ENCODE peak calls at places on chromosome 7, in eight cellular contexts. N is pancreas, R is PC-9, J is esophagus muscularis mucosa, S is prostate gland, P is endothelial cell of umbilical vein, F is IMR-90, Z is WERI-Rb-1. L is an unnamed sample. For H3K27me3, the result is how much of the 10 kb centered on the place peaks cover.

GRCh38 chr7:87199241-87199640 is 20.3 kb downstream of the TMEM243 start:
- DNase-seq in N (no peak), R (no peak), J (no peak), S (no peak), P (no peak), F (no peak), Z (no peak), L (no peak)

GRCh38 chr7:81367335-81367801 is 402.5 kb downstream of the HGF start:
- DNase-seq in N (no peak), R (no peak), J (no peak), S (no peak), P (peak), F (peak), Z (no peak), L (peak)

GRCh38 chr7:128917061-128917460 is 6.6 kb upstream of the KCP start:
- DNase-seq in N (no peak), R (no peak), J (no peak), S (no peak), P (no peak), F (no peak), Z (no peak), L (no peak)

GRCh38 chr7:97313900-97314299 is 196.4 kb downstream of the SDHAF3 start:
- DNase-seq in N (no peak), R (no peak), J (no peak), S (no peak), P (no peak), F (no peak), Z (no peak), L (no peak)

GRCh38 chr7:90239050-90239449 is 5.9 kb upstream of the CFAP69 start:
- DNase-seq in N (no peak), R (no peak), J (no peak), S (no peak), P (no peak), F (no peak), Z (peak), L (no peak)

GRCh38 chr7:139426258-139427028 is 57.0 kb downstream of the KLRG2 start:
- DNase-seq in N (no peak), R (no peak), J (no peak), S (no peak), P (no peak), F (no peak), Z (no peak), L (no peak)

GRCh38 chr7:106313966-106314365 is 29.2 kb upstream of the NAMPT start:
- DNase-seq in N (no peak), R (no peak), J (no peak), S (no peak), P (no peak), F (no peak), Z (no peak), L (no peak)

GRCh38 chr7:107152011-107152410 is 16.8 kb upstream of the HBP1 start:
- DNase-seq in N (no peak), R (peak), J (no peak), S (no peak), P (no peak), F (peak), Z (no peak), L (peak)

GRCh38 chr7:48168159-48168558 is 3.1 kb upstream of the ABCA13 start:
- DNase-seq in N (no peak), R (peak), J (no peak), S (no peak), P (peak), F (peak), Z (no peak), L (no peak)

GRCh38 chr7:153413199-153413539 is 639.0 kb upstream of the DPP6 start:
- DNase-seq in N (no peak), R (no peak), J (no peak), S (no peak), P (no peak), F (no peak), Z (no peak), L (no peak)

GRCh38 chr7:143040209-143040710 is 11.9 kb upstream of the OR6V1 start:
- DNase-seq in N (no peak), R (no peak), J (no peak), S (no peak), P (no peak), F (no peak), Z (no peak), L (no peak)

GRCh38 chr7:116592041-116592355 is 67.2 kb downstream of the CAV1 start:
- DNase-seq in N (no peak), R (no peak), J (no peak), S (no peak), P (no peak), F (no peak), Z (no peak), L (no peak)

GRCh38 chr7:77537595-77538185 is 595 bp downstream of the PTPN12 start:
- DNase-seq in N (peak), R (no peak), J (no peak), S (peak), P (no peak), F (no peak), Z (peak), L (no peak)

GRCh38 chr7:10908600-10908999 is 65.1 kb upstream of the PHF14 start:
- DNase-seq in N (no peak), R (no peak), J (no peak), S (no peak), P (no peak), F (no peak), Z (no peak), L (no peak)

GRCh38 chr7:46752881-46753366 is 829.0 kb downstream of the TNS3 start:
- DNase-seq in N (no peak), R (peak), J (no peak), S (no peak), P (peak), F (peak), Z (no peak), L (peak)

GRCh38 chr7:64945481-64945756 is 42.3 kb downstream of the ZNF273 start:
- DNase-seq in N (no peak), R (no peak), J (no peak), S (no peak), P (no peak), F (no peak), Z (no peak), L (no peak)

GRCh38 chr7:467393-467828 is 52.2 kb downstream of the PDGFA start:
- DNase-seq in N (no peak), R (no peak), J (no peak), S (no peak), P (no peak), F (no peak), Z (no peak), L (no peak)

GRCh38 chr7:151784843-151785680 is 91.9 kb downstream of the PRKAG2 start:
- DNase-seq in N (peak), R (no peak), J (no peak), S (no peak), P (no peak), F (no peak), Z (no peak), L (no peak)

GRCh38 chr7:151783958-151784575 is 92.8 kb downstream of the PRKAG2 start:
- DNase-seq in N (peak), R (no peak), J (no peak), S (no peak), P (no peak), F (no peak), Z (no peak), L (no peak)

GRCh38 chr7:151780626-151781025 is 96.3 kb downstream of the PRKAG2 start:
- DNase-seq in N (no peak), R (no peak), J (no peak), S (peak), P (peak), F (peak), Z (peak), L (no peak)

GRCh38 chr7:151781161-151781845 is 95.6 kb downstream of the PRKAG2 start:
- DNase-seq in N (peak), R (no peak), J (no peak), S (no peak), P (no peak), F (no peak), Z (no peak), L (no peak)

GRCh38 chr7:151782598-151783448 is 94.1 kb downstream of the PRKAG2 start:
- DNase-seq in N (peak), R (peak), J (peak), S (peak), P (peak), F (peak), Z (peak), L (no peak)
- H3K4me3 ChIP-seq in N (no peak), R (peak), J (peak), S (no peak), P (no peak), F (peak), Z (peak), L (peak)

DNA sequence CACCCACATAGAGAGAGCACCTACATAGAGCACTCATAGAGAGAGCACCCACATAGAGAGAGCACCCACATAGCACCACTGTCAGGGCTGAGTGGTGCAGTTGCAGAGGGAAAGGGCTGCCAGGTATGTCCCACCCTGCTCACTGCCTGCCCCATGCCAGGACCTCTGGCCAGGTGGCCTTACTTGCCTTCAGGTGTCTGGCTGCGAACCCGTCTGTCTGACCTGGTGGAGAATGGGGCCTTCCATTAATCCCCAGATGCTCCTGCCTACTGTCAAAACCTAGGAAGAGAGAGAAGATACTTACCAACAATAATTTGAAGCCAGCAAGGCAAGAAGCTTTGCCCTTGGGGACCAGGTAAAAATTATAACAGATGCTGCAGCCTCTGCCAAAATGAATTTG is 51.1 kb downstream of the INSIG1 start:
- DNase-seq in N (peak), R (no peak), J (no peak), S (no peak), P (no peak), F (no peak), Z (no peak), L (no peak)
- H3K27me3 ChIP-seq in N (under half), R (half or more), J (under half), S (under half), P (under half), F (under half), Z (under half), L (under half)

DNA sequence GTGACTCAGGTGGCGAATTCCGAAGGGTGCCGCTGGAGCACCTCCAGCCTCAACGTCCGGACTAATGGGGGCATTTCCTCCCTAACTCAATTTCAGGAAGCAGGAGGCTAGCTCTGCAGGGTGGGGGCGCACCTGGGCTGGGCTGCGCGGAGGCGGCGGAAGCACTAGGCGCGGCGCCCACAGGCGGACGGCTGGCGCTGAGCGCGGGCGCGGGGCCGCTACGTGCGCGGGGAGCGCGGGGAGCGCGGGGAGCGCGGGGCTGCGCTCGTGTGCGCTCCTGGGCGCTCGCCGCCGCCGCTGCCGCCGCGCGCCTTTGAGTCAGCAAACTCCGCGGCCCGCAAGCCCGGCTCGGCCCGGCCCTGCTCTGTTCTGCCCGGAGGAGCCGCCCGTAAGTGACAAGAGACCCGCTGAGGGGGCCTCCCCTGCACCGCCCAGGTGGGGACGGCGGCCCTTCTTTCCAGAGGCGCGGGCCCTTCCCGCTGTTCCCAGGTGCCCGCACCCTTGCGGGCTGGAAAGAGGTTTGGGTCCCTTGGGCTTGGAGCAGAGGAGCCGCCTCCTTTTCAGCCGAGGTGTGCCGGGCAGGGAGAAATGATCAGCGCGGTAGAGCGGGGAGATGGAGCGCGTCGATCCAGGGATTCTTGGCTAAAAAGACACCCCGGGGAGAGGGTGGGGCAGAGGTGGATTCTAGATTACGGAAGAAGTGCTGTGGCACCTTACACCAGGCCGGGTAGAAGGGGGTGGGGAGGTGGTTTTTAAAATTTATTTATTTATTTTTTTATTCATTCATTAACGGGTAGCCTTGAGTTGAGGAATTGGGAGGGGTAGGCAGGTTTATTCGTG is at the start of gene SNX10:
- DNase-seq in N (peak), R (peak), J (no peak), S (peak), P (no peak), F (no peak), Z (peak), L (no peak)
- TF ChIP-seq CTCF in N (no peak), R (peak), J (no peak), S (peak), P (no peak), F (no peak), Z (peak), L (no peak)

GRCh38 chr7:114979388-114979787 is 57.5 kb downstream of the MDFIC start:
- DNase-seq in N (no peak), R (peak), J (no peak), S (no peak), P (peak), F (peak), Z (no peak), L (no peak)

GRCh38 chr7:114977277-114977676 is 55.4 kb downstream of the MDFIC start:
- DNase-seq in N (no peak), R (no peak), J (no peak), S (no peak), P (no peak), F (no peak), Z (no peak), L (no peak)

GRCh38 chr7:114981323-114981722 is 59.4 kb downstream of the MDFIC start:
- DNase-seq in N (no peak), R (no peak), J (no peak), S (no peak), P (no peak), F (no peak), Z (no peak), L (no peak)

GRCh38 chr7:114976666-114977065 is 54.8 kb downstream of the MDFIC start:
- DNase-seq in N (no peak), R (no peak), J (no peak), S (no peak), P (no peak), F (peak), Z (no peak), L (no peak)

GRCh38 chr7:114979803-114980507 is 58.1 kb downstream of the MDFIC start:
- DNase-seq in N (no peak), R (no peak), J (no peak), S (no peak), P (no peak), F (no peak), Z (no peak), L (no peak)
- H3K4me3 ChIP-seq in N (no peak), R (peak), J (no peak), S (no peak), P (no peak), F (no peak), Z (no peak), L (no peak)

GRCh38 chr7:19110778-19111175 is 6.7 kb downstream of the TWIST1 start:
- DNase-seq in N (no peak), R (no peak), J (no peak), S (no peak), P (no peak), F (no peak), Z (no peak), L (no peak)
- H3K27me3 ChIP-seq in N (under half), R (under half), J (under half), S (under half), P (half or more), F (under half), Z (under half), L (under half)